ENCODE peak calls at places on chromosomes 12 and 14, in six cellular contexts. P is PC-3, K is heart left ventricle, J is H9, M is Panc1, B is body of pancreas. I is an unnamed sample. For H3K27me3 and H3K4me1, the result is how much of the 10 kb centered on the place peaks cover.

GRCh38 chr12:93740721-93741120 is 63.5 kb downstream of the CRADD start:
- DNase-seq in K (no peak), P (peak), B (no peak), M (no peak), J (no peak), I (no peak)

GRCh38 chr14:50117456-50117855 is 1.1 kb upstream of the VCPKMT start:
- DNase-seq in M (no peak), J (no peak), K (no peak), B (no peak), P (no peak), I (no peak)

GRCh38 chr14:92557544-92557912 is 43.9 kb downstream of the RIN3 start:
- DNase-seq in M (no peak), J (no peak), K (no peak), B (no peak), P (no peak), I (no peak)

GRCh38 chr12:70721216-70721615 is 84.0 kb upstream of the PTPRB start:
- DNase-seq in J (no peak), B (no peak), M (no peak), P (no peak), K (no peak), I (no peak)

GRCh38 chr12:132432721-132433577 is 57.0 kb upstream of the FBRSL1 start:
- DNase-seq in M (no peak), B (no peak), J (no peak), K (no peak), P (no peak), I (no peak)

GRCh38 chr14:33932526-33933292 is 18.2 kb downstream of the EGLN3 start:
- DNase-seq in M (no peak), P (peak), J (no peak), K (peak), B (no peak), I (no peak)

GRCh38 chr14:45359766-45360165 is 106.8 kb upstream of the MIS18BP1 start:
- DNase-seq in K (no peak), M (no peak), P (peak), B (no peak), J (no peak), I (no peak)

GRCh38 chr12:20127401-20127800 is 240.9 kb upstream of the PDE3A start:
- DNase-seq in P (peak), M (no peak), B (no peak), J (no peak), K (no peak), I (no peak)

GRCh38 chr12:63893170-63893569 is 48.7 kb downstream of the SRGAP1 start:
- DNase-seq in K (no peak), J (no peak), P (no peak), B (no peak), M (no peak), I (no peak)

GRCh38 chr12:95529693-95530225 is 21.5 kb downstream of the USP44 start:
- DNase-seq in P (no peak), K (no peak), M (no peak), B (no peak), J (no peak), I (no peak)

GRCh38 chr12:58378038-58378437 is 436.7 kb downstream of the ATP23 start:
- DNase-seq in J (no peak), P (no peak), M (no peak), B (no peak), K (no peak), I (no peak)

GRCh38 chr12:55742719-55743130 is at the start of gene GDF11:
- DNase-seq in K (peak), J (peak), M (no peak), P (peak), B (peak), I (peak)

GRCh38 chr14:73789996-73790581 is 61.5 kb upstream of the PTGR2 start:
- DNase-seq in P (peak), B (peak), J (no peak), K (peak), M (no peak), I (peak)

GRCh38 chr12:43937947-43938346 is 102.1 kb downstream of the TMEM117 start:
- DNase-seq in J (peak), K (no peak), B (peak), P (peak), M (no peak), I (no peak)

GRCh38 chr12:40647651-40648050 is 44.6 kb upstream of the CNTN1 start:
- DNase-seq in K (no peak), P (peak), M (no peak), B (no peak), J (no peak), I (no peak)

GRCh38 chr12:5192727-5193126 is 149.0 kb downstream of the KCNA5 start:
- DNase-seq in B (no peak), M (no peak), K (no peak), P (no peak), J (no peak), I (no peak)

GRCh38 chr12:49662998-49663843 is 39.9 kb downstream of the PRPF40B start:
- DNase-seq in B (peak), J (peak), K (peak), M (peak), P (peak), I (peak)

GRCh38 chr12:89117448-89118034 is 234.8 kb downstream of the DUSP6 start:
- DNase-seq in P (peak), J (no peak), M (no peak), K (no peak), B (peak), I (no peak)

GRCh38 chr12:42086021-42086420 is 58.7 kb downstream of the GXYLT1 start:
- DNase-seq in B (no peak), K (no peak), P (no peak), M (no peak), J (no peak), I (no peak)

GRCh38 chr12:71517145-71517846 is 77.7 kb downstream of the LGR5 start:
- DNase-seq in P (no peak), J (no peak), K (no peak), B (no peak), M (no peak), I (no peak)

GRCh38 chr12:108253540-108253939 is 85.6 kb downstream of the CMKLR1 start:
- DNase-seq in J (peak), M (no peak), B (no peak), K (no peak), P (no peak), I (no peak)

GRCh38 chr12:88855301-88855700 is 275.0 kb upstream of the KITLG start:
- DNase-seq in M (no peak), K (no peak), B (no peak), P (no peak), J (no peak), I (no peak)

GRCh38 chr14:67519406-67519805 is 13.7 kb upstream of the PLEKHH1 start:
- DNase-seq in K (no peak), B (no peak), P (no peak), M (no peak), J (no peak), I (no peak)

GRCh38 chr12:131803995-131804521 is 24.1 kb upstream of the MMP17 start:
- DNase-seq in B (no peak), P (peak), J (no peak), M (no peak), K (no peak), I (no peak)

GRCh38 chr12:25236626-25237025 is 14.1 kb downstream of the KRAS start:
- DNase-seq in B (no peak), M (no peak), K (no peak), J (no peak), P (no peak), I (no peak)

GRCh38 chr14:101476258-101476930 is 84.9 kb upstream of the DIO3 start:
- DNase-seq in K (no peak), M (no peak), B (peak), J (peak), P (peak), I (no peak)

GRCh38 chr14:100980823-100981222 is 77.3 kb upstream of the RTL1 start:
- DNase-seq in B (no peak), M (no peak), P (peak), K (no peak), J (no peak), I (no peak)

GRCh38 chr12:122174155-122174845 is at the start of gene IL31:
- DNase-seq in P (no peak), B (no peak), M (no peak), K (no peak), J (no peak), I (no peak)

GRCh38 chr12:57309420-57309819 is 58.4 kb upstream of the STAC3 start:
- DNase-seq in B (no peak), J (no peak), P (peak), M (peak), K (no peak), I (no peak)

GRCh38 chr12:10364839-10365681 is 24.8 kb downstream of the KLRK1 start:
- DNase-seq in P (peak), K (peak), B (peak), J (peak), M (peak), I (peak)

GRCh38 chr14:46322730-46323425 is 328.7 kb downstream of the RPL10L start:
- DNase-seq in M (no peak), J (no peak), P (no peak), K (no peak), B (no peak), I (no peak)

GRCh38 chr12:26090853-26091510 is 33.9 kb downstream of the BHLHE41 start:
- DNase-seq in B (no peak), M (no peak), P (peak), J (no peak), K (no peak), I (no peak)

GRCh38 chr12:51954465-51955361 is 3.2 kb downstream of the ACVR1B start:
- DNase-seq in P (peak), M (no peak), K (no peak), B (peak), J (no peak), I (no peak)

GRCh38 chr12:19694627-19695026 is 255.3 kb downstream of the AEBP2 start:
- DNase-seq in B (no peak), J (no peak), M (no peak), K (no peak), P (no peak), I (no peak)

GRCh38 chr12:25959069-25959961 is 833 bp downstream of the RASSF8 start:
- DNase-seq in K (peak), B (peak), P (peak), J (peak), M (no peak), I (peak)

GRCh38 chr14:60878536-60878935 is 102.3 kb downstream of the TRMT5 start:
- DNase-seq in B (no peak), K (no peak), P (no peak), J (no peak), M (no peak), I (no peak)

GRCh38 chr14:94773017-94773681 is 3.2 kb upstream of the GSC start:
- DNase-seq in B (no peak), J (peak), M (no peak), P (no peak), K (no peak), I (no peak)

GRCh38 chr14:94775875-94776217 is 5.9 kb upstream of the GSC start:
- DNase-seq in B (no peak), M (no peak), K (no peak), J (no peak), P (no peak), I (no peak)

GRCh38 chr14:94773682-94774211 is 3.8 kb upstream of the GSC start:
- DNase-seq in M (no peak), P (no peak), B (no peak), K (no peak), J (peak), I (no peak)

GRCh38 chr14:94771906-94772468 is 2.1 kb upstream of the GSC start:
- DNase-seq in P (no peak), J (no peak), K (no peak), B (no peak), M (no peak), I (no peak)

GRCh38 chr14:94775082-94775874 is 5.4 kb upstream of the GSC start:
- DNase-seq in M (no peak), J (peak), K (no peak), P (no peak), B (no peak), I (no peak)
- H3K27me3 ChIP-seq in M (under half), J (half or more), K (half or more), P (under half), B (under half), I (under half)

GRCh38 chr12:120833849-120834248 is 70.3 kb downstream of the SPPL3 start:
- DNase-seq in P (no peak), J (no peak), M (no peak), B (no peak), K (no peak), I (no peak)
- H3K27ac ChIP-seq in P (no peak), J (no peak), M (no peak), B (no peak), K (no peak), I (no peak)

GRCh38 chr12:100692502-100692901 is 102.1 kb upstream of the ANO4 start:
- DNase-seq in P (no peak), J (no peak), K (no peak), B (no peak), M (no peak), I (no peak)

GRCh38 chr12:100687686-100688085 is 106.9 kb upstream of the ANO4 start:
- DNase-seq in K (no peak), M (no peak), B (no peak), P (no peak), J (no peak), I (no peak)

DNA sequence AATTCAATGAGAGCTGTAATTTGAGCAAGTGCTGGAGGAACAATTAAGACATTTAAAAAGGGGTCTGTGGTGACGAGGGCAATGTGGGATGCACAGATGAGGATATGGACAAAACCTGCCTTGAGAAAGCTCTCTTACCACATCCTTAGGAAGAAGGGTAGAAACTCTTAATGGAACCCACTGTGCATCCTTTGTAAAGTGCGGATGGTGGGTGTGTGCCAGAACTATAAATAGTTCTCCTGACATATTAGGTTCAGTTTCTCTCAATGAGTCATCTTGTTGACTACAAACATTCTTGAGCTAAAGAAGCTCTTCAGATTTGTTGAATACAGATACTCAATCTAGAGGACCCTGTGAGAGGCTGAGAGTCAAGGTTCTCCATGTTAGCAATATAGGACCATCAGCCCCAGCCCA is 106.1 kb upstream of the ANO4 start:
- DNase-seq in K (no peak), J (no peak), M (no peak), P (no peak), B (no peak), I (no peak)
- H3K4me1 ChIP-seq in K (under half), J (under half), M (under half), P (under half), B (under half), I (under half)

DNA sequence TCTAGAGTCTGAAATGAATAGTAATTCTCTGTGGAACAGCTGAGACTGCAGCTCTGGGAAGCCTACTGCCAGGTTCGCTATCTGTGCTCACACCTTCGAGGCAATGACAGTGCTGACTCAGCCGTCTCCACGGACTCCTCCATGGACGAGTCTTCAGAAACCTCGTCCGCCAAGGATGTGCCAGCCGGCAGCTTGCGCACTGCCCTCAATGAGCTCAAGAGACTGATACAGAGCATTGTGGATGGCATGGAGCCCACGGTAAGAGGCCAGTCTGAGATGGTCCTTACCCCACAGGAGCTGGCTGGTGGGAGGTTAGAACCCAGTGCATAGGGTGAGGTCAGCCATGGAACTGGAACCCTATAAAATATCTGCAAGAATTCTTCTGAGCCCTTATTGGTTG is 44.1 kb downstream of the RAB35 start:
- DNase-seq in P (no peak), M (no peak), K (no peak), B (no peak), J (no peak), I (no peak)
- H3K27me3 ChIP-seq in P (under half), M (under half), K (under half), B (under half), J (under half), I (under half)

GRCh38 chr12:53061404-53062010 is 11.6 kb downstream of the TNS2 start:
- DNase-seq in P (peak), M (no peak), B (peak), J (peak), K (no peak), I (no peak)

GRCh38 chr12:53063708-53064612 is 14.1 kb downstream of the TNS2 start:
- DNase-seq in P (no peak), M (no peak), J (no peak), B (no peak), K (peak), I (peak)

GRCh38 chr12:53062977-53063707 is 13.3 kb downstream of the TNS2 start:
- DNase-seq in K (no peak), M (no peak), P (no peak), B (no peak), J (no peak), I (peak)

GRCh38 chr12:53060721-53061276 is 10.9 kb downstream of the TNS2 start:
- DNase-seq in M (no peak), K (no peak), P (no peak), B (peak), J (no peak), I (peak)

GRCh38 chr12:53062011-53062961 is 12.4 kb downstream of the TNS2 start:
- DNase-seq in P (no peak), K (no peak), J (no peak), M (no peak), B (no peak), I (peak)
- H3K27ac ChIP-seq in P (no peak), K (peak), J (no peak), M (no peak), B (peak), I (peak)

GRCh38 chr12:1936406-1937320 is 18.2 kb upstream of the CACNA2D4 start:
- DNase-seq in B (peak), K (peak), M (no peak), P (peak), J (peak), I (peak)
- H3K4me1 ChIP-seq in B (under half), K (under half), M (under half), P (under half), J (under half), I (under half)

GRCh38 chr14:76313303-76313702 is 62.6 kb upstream of the ESRRB start:
- DNase-seq in M (no peak), P (no peak), B (no peak), J (no peak), K (no peak), I (no peak)
- H3K27me3 ChIP-seq in M (under half), P (under half), B (under half), J (under half), K (under half), I (under half)